ENCODE peak calls at places on chromosomes 5 and 9, in eight cellular contexts. M is adrenal gland; T is psoas muscle; G is SK-N-SH; E is HCT116; F is CD8-positive, alpha-beta memory T cell; Y is fibroblast of lung; J is GM23248. O is an unnamed sample. For H3K9me3, the result is how much of the 10 kb centered on the place peaks cover.

GRCh38 chr5:162434311-162434710 is 366.7 kb downstream of the GABRG2 start:
- DNase-seq in M (no peak), T (no peak), G (no peak), E (no peak), F (no peak), Y (no peak), J (no peak), O (no peak)

GRCh38 chr5:33766023-33766422 is 125.8 kb downstream of the ADAMTS12 start:
- DNase-seq in M (no peak), T (no peak), G (no peak), E (no peak), F (no peak), Y (no peak), J (no peak), O (no peak)

GRCh38 chr5:168575391-168576372 is 3.5 kb downstream of the PANK3 start:
- DNase-seq in M (no peak), T (no peak), G (no peak), E (no peak), F (no peak), Y (no peak), J (peak), O (no peak)

GRCh38 chr9:125593581-125593980 is 113.4 kb downstream of the MAPKAP1 start:
- DNase-seq in M (no peak), T (no peak), G (no peak), E (no peak), F (no peak), Y (no peak), J (no peak), O (no peak)

GRCh38 chr9:117687532-117687931 is 16.7 kb upstream of the TLR4 start:
- DNase-seq in M (no peak), T (no peak), G (no peak), E (no peak), F (no peak), Y (no peak), J (no peak), O (no peak)

GRCh38 chr9:89888233-89888632 is 283.4 kb downstream of the GADD45G start:
- DNase-seq in M (no peak), T (no peak), G (no peak), E (no peak), F (no peak), Y (no peak), J (no peak), O (no peak)

GRCh38 chr9:115531410-115532130 is 413.6 kb upstream of the TNC start:
- DNase-seq in M (no peak), T (no peak), G (no peak), E (no peak), F (no peak), Y (peak), J (peak), O (no peak)

GRCh38 chr5:133818031-133818431 is 150.4 kb downstream of the C5orf15 start:
- DNase-seq in M (peak), T (peak), G (no peak), E (no peak), F (no peak), Y (peak), J (peak), O (peak)

GRCh38 chr5:8650197-8650596 is 781.2 kb downstream of the MTRR start:
- DNase-seq in M (no peak), T (no peak), G (no peak), E (no peak), F (no peak), Y (peak), J (no peak), O (no peak)

GRCh38 chr9:1058826-1059225 is 8.7 kb downstream of the DMRT2 start:
- DNase-seq in M (no peak), T (no peak), G (no peak), E (no peak), F (no peak), Y (no peak), J (peak), O (no peak)

GRCh38 chr9:93090091-93090655 is 5.8 kb upstream of the CARD19 start:
- DNase-seq in M (no peak), T (no peak), G (no peak), E (no peak), F (no peak), Y (no peak), J (no peak), O (no peak)

GRCh38 chr9:18893491-18893890 is 139.5 kb downstream of the SAXO1 start:
- DNase-seq in M (no peak), T (no peak), G (no peak), E (no peak), F (no peak), Y (peak), J (no peak), O (no peak)

GRCh38 chr9:119370816-119371215 is 1.6 kb upstream of the BRINP1 start:
- DNase-seq in M (peak), T (peak), G (no peak), E (no peak), F (no peak), Y (peak), J (peak), O (peak)

GRCh38 chr5:158976035-158976434 is 123.7 kb downstream of the EBF1 start:
- DNase-seq in M (no peak), T (no peak), G (no peak), E (no peak), F (no peak), Y (peak), J (peak), O (no peak)

GRCh38 chr5:113806823-113807222 is 293.3 kb downstream of the YTHDC2 start:
- DNase-seq in M (no peak), T (no peak), G (no peak), E (no peak), F (no peak), Y (peak), J (peak), O (peak)

GRCh38 chr5:36443941-36444340 is 142.2 kb upstream of the RANBP3L start:
- DNase-seq in M (no peak), T (no peak), G (no peak), E (no peak), F (no peak), Y (no peak), J (peak), O (no peak)

GRCh38 chr5:37412515-37412914 is 33.4 kb downstream of the WDR70 start:
- DNase-seq in M (no peak), T (no peak), G (peak), E (no peak), F (no peak), Y (no peak), J (no peak), O (no peak)

GRCh38 chr9:124040186-124040920 is 28.8 kb downstream of the LHX2 start:
- DNase-seq in M (no peak), T (no peak), G (peak), E (no peak), F (no peak), Y (peak), J (peak), O (no peak)

GRCh38 chr5:38831909-38832308 is 13.9 kb upstream of the OSMR start:
- DNase-seq in M (no peak), T (no peak), G (peak), E (no peak), F (no peak), Y (peak), J (peak), O (no peak)

GRCh38 chr5:126055348-126055729 is 367.9 kb upstream of the GRAMD2B start:
- DNase-seq in M (no peak), T (no peak), G (peak), E (no peak), F (no peak), Y (peak), J (no peak), O (no peak)

GRCh38 chr5:59773286-59773685 is 120.2 kb downstream of the PDE4D start:
- DNase-seq in M (no peak), T (no peak), G (no peak), E (no peak), F (no peak), Y (peak), J (peak), O (no peak)

GRCh38 chr5:8410618-8411017 is 541.7 kb downstream of the MTRR start:
- DNase-seq in M (no peak), T (no peak), G (no peak), E (no peak), F (no peak), Y (no peak), J (no peak), O (no peak)

GRCh38 chr9:127415657-127416056 is 8.5 kb upstream of the ZNF79 start:
- DNase-seq in M (no peak), T (no peak), G (no peak), E (no peak), F (no peak), Y (no peak), J (no peak), O (no peak)

GRCh38 chr9:127419306-127419705 is 4.9 kb upstream of the ZNF79 start:
- DNase-seq in M (no peak), T (no peak), G (no peak), E (no peak), F (no peak), Y (no peak), J (no peak), O (no peak)

GRCh38 chr9:127415158-127415557 is 9.0 kb upstream of the ZNF79 start:
- DNase-seq in M (no peak), T (no peak), G (no peak), E (no peak), F (no peak), Y (no peak), J (no peak), O (no peak)

GRCh38 chr9:127418037-127418471 is 6.1 kb upstream of the ZNF79 start:
- DNase-seq in M (peak), T (peak), G (peak), E (peak), F (peak), Y (no peak), J (peak), O (no peak)

DNA sequence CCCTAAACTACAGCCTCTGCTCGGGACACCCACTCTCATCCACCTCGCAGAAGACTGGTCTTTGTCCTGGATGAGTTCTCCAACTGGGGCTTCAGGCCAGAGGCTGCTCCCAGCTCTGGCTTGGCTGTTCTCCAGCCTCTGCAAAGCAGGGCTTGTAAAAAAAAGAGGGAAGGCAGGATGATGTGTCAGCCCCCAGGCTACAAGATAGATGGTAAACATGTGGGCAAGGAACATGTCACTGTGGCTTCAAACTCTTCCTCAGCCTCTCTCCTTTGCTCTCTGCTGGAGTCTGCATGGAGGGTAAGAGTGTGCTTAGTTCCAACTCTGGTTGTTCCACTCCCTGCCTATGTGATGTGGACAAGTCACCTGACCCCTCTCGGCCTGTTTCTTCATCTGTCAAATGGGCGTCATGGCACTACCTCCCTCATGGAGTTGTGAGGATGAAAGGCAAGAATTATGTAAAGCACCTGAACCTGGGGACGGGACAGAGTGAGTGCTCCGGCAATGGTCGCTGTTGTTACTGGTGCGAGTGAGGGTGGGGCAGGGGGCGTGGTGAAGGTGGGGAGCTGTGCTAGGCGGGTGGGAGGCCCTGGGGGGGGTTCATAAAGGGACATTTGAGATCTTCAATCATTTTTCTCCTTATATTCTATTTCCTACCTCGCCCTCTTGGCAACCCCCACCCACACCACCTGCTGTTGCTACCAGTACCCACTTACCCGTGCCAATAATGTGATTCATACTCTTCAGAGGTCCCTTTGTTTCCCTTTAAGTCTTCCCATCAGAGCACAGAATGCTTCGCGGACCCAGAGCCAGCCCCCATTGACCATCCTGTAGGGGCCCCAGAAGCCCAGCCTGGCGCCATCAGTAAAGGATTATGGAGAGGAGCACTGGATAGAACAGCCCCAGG is 6.8 kb upstream of the ZNF79 start:
- DNase-seq in M (no peak), T (no peak), G (peak), E (no peak), F (no peak), Y (peak), J (peak), O (no peak)
- H3K27ac ChIP-seq in M (no peak), T (no peak), G (no peak), E (no peak), F (no peak), Y (no peak), J (no peak), O (no peak)

DNA sequence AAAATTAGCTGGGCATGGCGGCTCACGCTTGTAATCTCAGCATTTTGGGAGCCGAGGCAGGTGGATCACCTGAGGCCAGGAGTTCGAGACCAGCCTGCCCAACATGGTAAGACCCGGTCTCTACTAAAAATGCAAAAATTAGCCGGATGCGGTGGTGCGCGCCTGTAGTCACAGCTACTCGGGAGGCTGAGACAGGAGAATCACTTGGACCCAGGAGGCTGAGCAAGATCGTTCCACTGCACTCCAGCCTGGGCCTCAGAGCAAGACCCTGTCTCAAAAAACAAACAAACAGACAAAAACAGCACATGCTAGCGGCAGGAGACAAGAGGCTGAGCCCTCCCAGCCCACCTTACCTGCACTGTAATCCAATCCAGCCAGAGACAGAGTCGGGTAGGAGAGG is 1.1 kb upstream of the DOLPP1 start:
- DNase-seq in M (no peak), T (no peak), G (no peak), E (no peak), F (no peak), Y (no peak), J (no peak), O (no peak)
- H3K4me3 ChIP-seq in M (no peak), T (peak), G (peak), E (peak), F (peak), Y (peak), J (peak), O (no peak)

DNA sequence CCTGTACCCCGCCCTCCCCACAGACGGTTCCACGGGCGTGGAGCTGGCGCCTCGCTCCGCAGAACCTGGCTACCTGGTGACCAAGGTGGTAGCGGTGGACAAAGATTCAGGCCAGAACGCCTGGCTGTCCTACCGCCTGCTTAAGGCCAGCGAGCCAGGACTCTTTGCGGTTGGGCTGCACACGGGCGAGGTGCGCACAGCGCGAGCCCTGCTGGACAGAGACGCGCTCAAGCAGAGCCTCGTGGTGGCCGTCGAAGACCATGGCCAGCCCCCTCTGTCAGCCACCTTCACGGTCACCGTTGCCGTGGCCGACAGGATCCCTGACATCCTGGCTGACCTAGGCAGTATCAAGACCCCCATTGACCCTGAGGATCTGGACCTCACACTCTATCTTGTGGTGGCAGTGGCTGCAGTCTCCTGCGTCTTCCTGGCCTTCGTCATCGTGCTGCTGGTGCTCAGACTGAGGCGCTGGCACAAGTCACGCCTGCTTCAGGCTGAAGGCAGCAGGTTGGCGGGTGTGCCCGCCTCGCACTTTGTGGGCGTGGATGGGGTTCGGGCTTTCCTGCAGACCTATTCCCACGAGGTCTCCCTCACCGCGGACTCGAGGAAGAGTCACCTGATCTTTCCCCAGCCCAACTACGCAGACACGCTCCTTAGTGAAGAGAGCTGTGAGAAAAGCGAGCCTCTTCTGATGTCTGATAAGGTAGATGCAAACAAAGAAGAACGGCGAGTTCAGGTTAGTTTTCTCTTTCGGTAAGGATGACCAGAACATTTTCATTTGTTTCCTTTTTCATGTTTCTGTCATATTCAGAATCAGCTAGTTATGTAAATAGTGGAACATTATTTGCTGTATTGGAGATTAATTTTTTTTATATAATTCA is 2.3 kb downstream of the PCDHGA5 start:
- DNase-seq in M (no peak), T (no peak), G (no peak), E (no peak), F (no peak), Y (no peak), J (no peak), O (no peak)
- H3K9me3 ChIP-seq in M (under half), T (under half), G (under half), E (under half), F (under half), Y (under half), J (under half), O (under half)

GRCh38 chr9:131084661-131085369 is 11.5 kb upstream of the AIF1L start:
- DNase-seq in M (no peak), T (no peak), G (no peak), E (no peak), F (no peak), Y (no peak), J (no peak), O (no peak)
- H3K27ac ChIP-seq in M (no peak), T (no peak), G (no peak), E (no peak), F (no peak), Y (no peak), J (no peak), O (no peak)

GRCh38 chr5:43367453-43367852 is 44.7 kb downstream of the CCL28 start:
- DNase-seq in M (no peak), T (no peak), G (no peak), E (no peak), F (no peak), Y (no peak), J (no peak), O (no peak)

GRCh38 chr5:43369651-43370050 is 42.5 kb downstream of the CCL28 start:
- DNase-seq in M (no peak), T (no peak), G (no peak), E (no peak), F (no peak), Y (no peak), J (peak), O (no peak)

GRCh38 chr5:43370352-43370751 is 41.8 kb downstream of the CCL28 start:
- DNase-seq in M (no peak), T (no peak), G (no peak), E (no peak), F (no peak), Y (no peak), J (no peak), O (no peak)

GRCh38 chr5:43363445-43364152 is 48.6 kb downstream of the CCL28 start:
- DNase-seq in M (no peak), T (no peak), G (no peak), E (no peak), F (no peak), Y (no peak), J (no peak), O (no peak)

DNA sequence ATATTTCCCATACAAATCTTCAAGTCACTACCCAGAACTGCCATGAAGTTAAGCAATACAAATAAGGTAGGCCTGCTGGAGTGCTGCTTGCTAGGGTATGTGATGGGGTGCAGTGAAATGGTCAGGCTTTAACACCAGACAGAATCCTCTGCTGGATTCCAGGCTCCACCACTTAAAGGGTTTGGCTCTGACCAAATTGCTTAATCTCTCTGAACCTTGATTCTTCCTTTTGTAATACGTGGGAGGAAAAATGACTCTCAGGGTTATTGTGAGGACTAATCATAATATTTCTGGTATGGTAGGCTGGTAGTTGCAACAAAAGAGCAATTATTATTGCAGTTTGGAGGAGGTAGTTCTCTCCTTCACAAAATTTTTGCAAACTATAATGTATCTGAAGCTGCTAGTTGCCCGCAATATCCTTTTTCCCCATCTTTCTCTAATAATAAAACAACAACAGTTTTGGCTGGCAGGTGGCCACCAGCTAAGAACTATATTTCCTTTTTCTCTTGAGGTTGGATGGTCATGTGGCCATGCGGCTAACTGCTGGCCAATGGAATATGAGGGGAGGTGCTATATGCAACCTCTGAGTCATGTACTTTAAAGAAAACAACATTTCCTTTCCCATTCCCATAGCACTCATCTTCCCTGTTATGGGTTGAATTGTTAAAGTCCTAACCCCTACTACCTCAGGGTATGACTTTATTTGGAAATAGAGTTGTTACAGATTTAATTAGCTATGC is 44.1 kb downstream of the CCL28 start:
- DNase-seq in M (no peak), T (no peak), G (no peak), E (no peak), F (no peak), Y (peak), J (peak), O (no peak)
- H3K4me3 ChIP-seq in M (no peak), T (no peak), G (no peak), E (no peak), F (no peak), Y (no peak), J (no peak), O (no peak)

GRCh38 chr9:138118601-138119071 is 241.1 kb downstream of the CACNA1B start:
- DNase-seq in M (no peak), T (no peak), G (no peak), E (no peak), F (no peak), Y (no peak), J (no peak), O (no peak)
- H3K9me3 ChIP-seq in M (under half), T (under half), G (under half), E (under half), F (under half), Y (under half), J (under half), O (under half)

DNA sequence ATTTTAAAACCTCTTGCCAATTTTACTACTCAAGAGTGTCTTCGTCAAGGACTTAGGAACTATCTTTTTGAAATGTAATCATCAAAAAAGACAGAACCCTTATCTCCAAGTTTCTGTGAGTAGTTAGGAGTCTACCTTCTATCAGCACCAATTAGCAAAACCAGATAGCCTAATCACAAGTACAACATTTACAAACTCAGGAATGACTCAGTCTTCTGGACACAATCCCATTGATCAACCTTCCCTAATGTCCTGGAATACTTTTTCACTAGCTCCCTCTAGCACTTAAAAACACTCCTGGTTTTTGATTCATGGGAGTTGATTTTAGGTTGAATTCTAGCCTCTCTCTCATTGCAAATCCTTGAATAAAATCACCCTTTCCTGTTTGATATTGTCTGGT is 680.7 kb downstream of the PRR16 start:
- DNase-seq in M (no peak), T (no peak), G (no peak), E (no peak), F (no peak), Y (peak), J (peak), O (no peak)
- H3K27ac ChIP-seq in M (no peak), T (no peak), G (peak), E (no peak), F (no peak), Y (no peak), J (no peak), O (no peak)